ENCODE peak calls at places on chromosomes 2 and 18, in six cellular contexts. Z, R, W, T, Q and P are unnamed samples.

GRCh38 chr18:46148810-46149209 is 44.6 kb downstream of the HAUS1 start:
- DNase-seq in Z (peak; percentile 56), R (peak; percentile 43), W (peak; percentile 66), T (peak; percentile 59), Q (peak; percentile 76), P (peak; percentile 81)

GRCh38 chr2:25473758-25474335 is 132.1 kb upstream of the DNMT3A start:
- DNase-seq in Z (no peak), R (no peak), W (no peak), T (no peak), Q (no peak), P (no peak)

GRCh38 chr2:47510745-47511144 is 107.8 kb downstream of the MSH2 start:
- DNase-seq in Z (no peak), R (no peak), W (no peak), T (no peak), Q (no peak), P (no peak)

GRCh38 chr18:64330161-64330560 is 181.3 kb upstream of the LINC00305 start:
- DNase-seq in Z (no peak), R (no peak), W (peak; percentile 0), T (no peak), Q (peak; percentile 49), P (peak; percentile 7)

GRCh38 chr2:3254438-3254941 is 123.1 kb downstream of the EIPR1 start:
- DNase-seq in Z (no peak), R (no peak), W (no peak), T (no peak), Q (no peak), P (no peak)

GRCh38 chr2:25588576-25588975 is 84.8 kb downstream of the DTNB start:
- DNase-seq in Z (no peak), R (no peak), W (no peak), T (no peak), Q (no peak), P (no peak)

GRCh38 chr2:151523825-151524224 is 114.1 kb downstream of the RIF1 start:
- DNase-seq in Z (no peak), R (no peak), W (no peak), T (peak; percentile 29), Q (no peak), P (no peak)

GRCh38 chr2:150532883-150533282 is 45.4 kb upstream of the RND3 start:
- DNase-seq in Z (no peak), R (no peak), W (no peak), T (peak; percentile 82), Q (no peak), P (peak; percentile 71)

GRCh38 chr2:225002039-225002655 is 40.1 kb downstream of the DOCK10 start:
- DNase-seq in Z (peak; percentile 59), R (no peak), W (peak; percentile 70), T (peak; percentile 78), Q (peak; percentile 39), P (peak; percentile 81)

GRCh38 chr2:80410346-80410745 is 105.8 kb upstream of the LRRTM1 start:
- DNase-seq in Z (no peak), R (no peak), W (no peak), T (no peak), Q (no peak), P (no peak)

GRCh38 chr2:67974564-67975430 is 88.0 kb downstream of the C1D start:
- DNase-seq in Z (no peak), R (no peak), W (no peak), T (no peak), Q (no peak), P (no peak)

GRCh38 chr2:237618449-237618848 is 8.9 kb upstream of the LRRFIP1 start:
- DNase-seq in Z (no peak), R (no peak), W (peak; percentile 63), T (peak; percentile 87), Q (no peak), P (peak; percentile 77)

GRCh38 chr2:1478311-1479305 is 65.3 kb downstream of the TPO start:
- DNase-seq in Z (no peak), R (no peak), W (no peak), T (no peak), Q (no peak), P (no peak)

GRCh38 chr2:234427081-234428058 is 69.5 kb downstream of the ARL4C start:
- DNase-seq in Z (peak; percentile 68), R (peak; percentile 53), W (peak; percentile 66), T (peak; percentile 90), Q (peak; percentile 71), P (no peak)

GRCh38 chr2:53960476-53960875 is 10.3 kb downstream of the PSME4 start:
- DNase-seq in Z (no peak), R (no peak), W (no peak), T (no peak), Q (no peak), P (no peak)

GRCh38 chr2:22355816-22356433 is 1029.1 kb upstream of the KLHL29 start:
- DNase-seq in Z (peak; percentile 69), R (no peak), W (peak; percentile 14), T (peak; percentile 4), Q (peak; percentile 73), P (peak; percentile 49)

GRCh38 chr2:3659447-3660432 is 1.7 kb downstream of the ALLC start:
- DNase-seq in Z (no peak), R (no peak), W (peak; percentile 73), T (peak; percentile 38), Q (no peak), P (no peak)

GRCh38 chr18:2606335-2606734 is 35.0 kb downstream of the NDC80 start:
- DNase-seq in Z (no peak), R (no peak), W (no peak), T (no peak), Q (no peak), P (peak; percentile 68)

GRCh38 chr2:119719261-119719627 is 40.2 kb downstream of the TMEM177 start:
- DNase-seq in Z (no peak), R (no peak), W (no peak), T (no peak), Q (no peak), P (no peak)

GRCh38 chr2:119242276-119243119 is 18.9 kb downstream of the STEAP3 start:
- DNase-seq in Z (no peak), R (no peak), W (no peak), T (no peak), Q (no peak), P (no peak)

GRCh38 chr2:154049561-154049960 is 177.8 kb downstream of the GALNT13 start:
- DNase-seq in Z (no peak), R (no peak), W (no peak), T (no peak), Q (no peak), P (no peak)

GRCh38 chr2:2747797-2748301 is 416.8 kb upstream of the MYT1L start:
- DNase-seq in Z (no peak), R (no peak), W (no peak), T (no peak), Q (no peak), P (no peak)

GRCh38 chr2:184549153-184549552 is 49.2 kb upstream of the ZNF804A start:
- DNase-seq in Z (no peak), R (no peak), W (no peak), T (no peak), Q (no peak), P (no peak)

GRCh38 chr2:121748202-121748601 is 7.2 kb upstream of the TSN start:
- DNase-seq in Z (no peak), R (no peak), W (peak; percentile 63), T (peak; percentile 51), Q (peak; percentile 57), P (peak; percentile 62)

GRCh38 chr18:33201509-33201926 is 239.0 kb downstream of the CCDC178 start:
- DNase-seq in Z (peak; percentile 27), R (peak; percentile 5), W (peak; percentile 53), T (no peak), Q (peak; percentile 64), P (no peak)

GRCh38 chr2:120736202-120736954 is 710 bp downstream of the GLI2 start:
- DNase-seq in Z (no peak), R (no peak), W (peak; percentile 42), T (no peak), Q (peak; percentile 37), P (peak; percentile 15)
- H3K23ac ChIP-seq in Z (peak overlapping the region; percentile 83), R (no peak overlapping the region), W (peak overlapping the region; percentile 98), T (peak overlapping the region; percentile 95), Q (no peak overlapping the region), P (no peak overlapping the region)

GRCh38 chr2:230866704-230867561 is 2.2 kb downstream of the ITM2C start:
- DNase-seq in Z (no peak), R (no peak), W (peak; percentile 26), T (peak; percentile 20), Q (no peak), P (no peak)

GRCh38 chr2:230868947-230869690 is 4.4 kb downstream of the ITM2C start:
- DNase-seq in Z (no peak), R (no peak), W (peak; percentile 42), T (no peak), Q (no peak), P (peak; percentile 6)

GRCh38 chr2:230869691-230870543 is 5.2 kb downstream of the ITM2C start:
- DNase-seq in Z (no peak), R (no peak), W (peak; percentile 31), T (no peak), Q (no peak), P (no peak)

GRCh38 chr2:230865766-230866703 is 1.3 kb downstream of the ITM2C start:
- DNase-seq in Z (no peak), R (no peak), W (peak; percentile 63), T (no peak), Q (peak; percentile 54), P (peak; percentile 54)

GRCh38 chr2:230868151-230868946 is 3.6 kb downstream of the ITM2C start:
- DNase-seq in Z (no peak), R (no peak), W (peak; percentile 23), T (no peak), Q (peak; percentile 76), P (no peak)
- H2BK5ac ChIP-seq in Z (peak overlapping the region; percentile 58), R (peak overlapping the region; percentile 100), W (peak overlapping the region; percentile 69), T (no peak overlapping the region), Q (no peak overlapping the region), P (peak overlapping the region; percentile 87)

GRCh38 chr2:128661955-128662564 is 343.4 kb upstream of the HS6ST1 start:
- DNase-seq in Z (no peak), R (no peak), W (no peak), T (no peak), Q (no peak), P (no peak)

GRCh38 chr2:128663371-128664050 is 344.8 kb upstream of the HS6ST1 start:
- DNase-seq in Z (no peak), R (no peak), W (no peak), T (no peak), Q (no peak), P (no peak)

GRCh38 chr2:128665113-128665512 is 346.4 kb upstream of the HS6ST1 start:
- DNase-seq in Z (no peak), R (no peak), W (no peak), T (no peak), Q (no peak), P (no peak)

GRCh38 chr2:128666596-128666995 is 347.9 kb upstream of the HS6ST1 start:
- DNase-seq in Z (no peak), R (no peak), W (no peak), T (no peak), Q (no peak), P (no peak)

GRCh38 chr2:128664499-128664971 is 345.9 kb upstream of the HS6ST1 start:
- DNase-seq in Z (no peak), R (no peak), W (no peak), T (no peak), Q (peak; percentile 69), P (no peak)
- H2AK5ac ChIP-seq in Z (no peak overlapping the region), R (no peak overlapping the region), W (no peak overlapping the region), T (no peak overlapping the region), Q (no peak overlapping the region), P (no peak overlapping the region)

DNA sequence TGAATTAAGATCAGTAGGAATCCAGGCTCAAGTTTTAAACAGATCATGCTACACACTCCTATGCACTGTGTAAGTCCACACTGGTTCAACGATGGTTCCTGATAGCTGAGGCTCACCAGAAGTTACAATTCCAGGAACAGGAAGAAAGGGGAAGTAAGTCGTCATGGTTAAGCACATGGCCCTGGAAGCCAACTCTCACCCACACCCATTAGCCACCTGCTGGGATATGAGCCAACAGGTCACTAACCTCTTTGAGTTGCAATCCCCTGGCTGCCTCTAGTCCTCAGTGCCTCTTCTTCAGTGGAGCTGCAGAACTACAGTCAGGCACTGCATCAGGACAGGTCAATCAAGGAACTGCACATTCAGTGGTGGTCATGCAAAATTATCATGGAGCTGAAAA is 133.6 kb downstream of the TMEM182 start:
- DNase-seq in Z (no peak), R (no peak), W (no peak), T (no peak), Q (peak; percentile 45), P (no peak)
- H3K23ac ChIP-seq in Z (no peak overlapping the region), R (no peak overlapping the region), W (no peak overlapping the region), T (no peak overlapping the region), Q (no peak overlapping the region), P (no peak overlapping the region)